ENCODE peak calls at places on chromosomes 6 and 20, in nine cellular contexts. One of them, this sample, is unnamed.

GRCh38 chr6:45728674-45729073 is 287.0 kb downstream of the CLIC5 start:
- DNase-seq in endothelial cell of umbilical vein: no peak
- DNase-seq in H1: no peak
- DNase-seq in HCT116: no peak
- DNase-seq in GM23338: no peak
- DNase-seq in prostate gland: peak
- DNase-seq in transverse colon: no peak
- DNase-seq in spleen: no peak
- DNase-seq in SK-N-SH: no peak
- DNase-seq in this sample: no peak

GRCh38 chr6:33718713-33719112 is 7.2 kb upstream of the UQCC2 start:
- DNase-seq in prostate gland: no peak
- DNase-seq in endothelial cell of umbilical vein: no peak
- DNase-seq in H1: no peak
- DNase-seq in SK-N-SH: no peak
- DNase-seq in GM23338: no peak
- DNase-seq in spleen: peak
- DNase-seq in transverse colon: no peak
- DNase-seq in HCT116: no peak
- DNase-seq in this sample: no peak

GRCh38 chr20:35515949-35516645 is 13.4 kb downstream of the C20orf173 start:
- DNase-seq in prostate gland: no peak
- DNase-seq in HCT116: peak
- DNase-seq in spleen: no peak
- DNase-seq in H1: no peak
- DNase-seq in GM23338: no peak
- DNase-seq in transverse colon: no peak
- DNase-seq in endothelial cell of umbilical vein: no peak
- DNase-seq in SK-N-SH: no peak
- DNase-seq in this sample: no peak

GRCh38 chr20:62899633-62900051 is 26.7 kb downstream of the DIDO1 start:
- DNase-seq in HCT116: no peak
- DNase-seq in H1: no peak
- DNase-seq in transverse colon: peak
- DNase-seq in prostate gland: no peak
- DNase-seq in GM23338: peak
- DNase-seq in spleen: no peak
- DNase-seq in SK-N-SH: no peak
- DNase-seq in endothelial cell of umbilical vein: no peak
- DNase-seq in this sample: no peak

GRCh38 chr6:43290905-43291355 is 7.1 kb upstream of the SLC22A7 start:
- DNase-seq in HCT116: no peak
- DNase-seq in transverse colon: no peak
- DNase-seq in spleen: peak
- DNase-seq in SK-N-SH: no peak
- DNase-seq in prostate gland: no peak
- DNase-seq in GM23338: no peak
- DNase-seq in H1: no peak
- DNase-seq in endothelial cell of umbilical vein: no peak
- DNase-seq in this sample: no peak

GRCh38 chr6:34536251-34536958 is 19.7 kb downstream of the SPDEF start:
- DNase-seq in GM23338: no peak
- DNase-seq in spleen: no peak
- DNase-seq in endothelial cell of umbilical vein: no peak
- DNase-seq in transverse colon: peak
- DNase-seq in prostate gland: peak
- DNase-seq in H1: no peak
- DNase-seq in HCT116: no peak
- DNase-seq in SK-N-SH: no peak
- DNase-seq in this sample: no peak

GRCh38 chr6:23181301-23182110 is 612.1 kb downstream of the HDGFL1 start:
- DNase-seq in endothelial cell of umbilical vein: no peak
- DNase-seq in HCT116: no peak
- DNase-seq in H1: no peak
- DNase-seq in SK-N-SH: no peak
- DNase-seq in spleen: no peak
- DNase-seq in transverse colon: no peak
- DNase-seq in GM23338: no peak
- DNase-seq in prostate gland: no peak
- DNase-seq in this sample: no peak

GRCh38 chr6:6856538-6857523 is 250.9 kb upstream of the RREB1 start:
- DNase-seq in GM23338: peak
- DNase-seq in SK-N-SH: peak
- DNase-seq in prostate gland: no peak
- DNase-seq in H1: no peak
- DNase-seq in transverse colon: peak
- DNase-seq in endothelial cell of umbilical vein: no peak
- DNase-seq in HCT116: no peak
- DNase-seq in spleen: peak
- DNase-seq in this sample: peak

GRCh38 chr6:118683881-118684872 is 32.8 kb upstream of the CEP85L start:
- DNase-seq in prostate gland: no peak
- DNase-seq in spleen: no peak
- DNase-seq in GM23338: no peak
- DNase-seq in HCT116: no peak
- DNase-seq in SK-N-SH: no peak
- DNase-seq in H1: no peak
- DNase-seq in endothelial cell of umbilical vein: peak
- DNase-seq in transverse colon: no peak
- DNase-seq in this sample: no peak

GRCh38 chr20:19757973-19758887 is at the start of gene RIN2:
- DNase-seq in spleen: peak
- DNase-seq in endothelial cell of umbilical vein: peak
- DNase-seq in transverse colon: peak
- DNase-seq in SK-N-SH: peak
- DNase-seq in prostate gland: peak
- DNase-seq in H1: peak
- DNase-seq in GM23338: peak
- DNase-seq in HCT116: peak
- DNase-seq in this sample: peak

GRCh38 chr6:44269921-44270525 is at the start of gene TMEM151B:
- DNase-seq in transverse colon: no peak
- DNase-seq in GM23338: peak
- DNase-seq in endothelial cell of umbilical vein: no peak
- DNase-seq in prostate gland: no peak
- DNase-seq in spleen: no peak
- DNase-seq in H1: no peak
- DNase-seq in SK-N-SH: peak
- DNase-seq in HCT116: no peak
- DNase-seq in this sample: no peak

GRCh38 chr6:90044833-90045337 is 150.6 kb downstream of the GJA10 start:
- DNase-seq in GM23338: no peak
- DNase-seq in transverse colon: no peak
- DNase-seq in SK-N-SH: no peak
- DNase-seq in endothelial cell of umbilical vein: peak
- DNase-seq in prostate gland: no peak
- DNase-seq in H1: no peak
- DNase-seq in spleen: no peak
- DNase-seq in HCT116: no peak
- DNase-seq in this sample: no peak

GRCh38 chr20:45987108-45987780 is 15.2 kb upstream of the ZNF335 start:
- DNase-seq in endothelial cell of umbilical vein: peak
- DNase-seq in transverse colon: peak
- DNase-seq in H1: no peak
- DNase-seq in SK-N-SH: peak
- DNase-seq in prostate gland: peak
- DNase-seq in spleen: peak
- DNase-seq in GM23338: peak
- DNase-seq in HCT116: peak
- DNase-seq in this sample: peak

GRCh38 chr20:53036992-53037391 is 64.8 kb downstream of the TSHZ2 start:
- DNase-seq in endothelial cell of umbilical vein: no peak
- DNase-seq in transverse colon: no peak
- DNase-seq in prostate gland: no peak
- DNase-seq in spleen: no peak
- DNase-seq in H1: no peak
- DNase-seq in SK-N-SH: no peak
- DNase-seq in GM23338: no peak
- DNase-seq in HCT116: no peak
- DNase-seq in this sample: no peak

DNA sequence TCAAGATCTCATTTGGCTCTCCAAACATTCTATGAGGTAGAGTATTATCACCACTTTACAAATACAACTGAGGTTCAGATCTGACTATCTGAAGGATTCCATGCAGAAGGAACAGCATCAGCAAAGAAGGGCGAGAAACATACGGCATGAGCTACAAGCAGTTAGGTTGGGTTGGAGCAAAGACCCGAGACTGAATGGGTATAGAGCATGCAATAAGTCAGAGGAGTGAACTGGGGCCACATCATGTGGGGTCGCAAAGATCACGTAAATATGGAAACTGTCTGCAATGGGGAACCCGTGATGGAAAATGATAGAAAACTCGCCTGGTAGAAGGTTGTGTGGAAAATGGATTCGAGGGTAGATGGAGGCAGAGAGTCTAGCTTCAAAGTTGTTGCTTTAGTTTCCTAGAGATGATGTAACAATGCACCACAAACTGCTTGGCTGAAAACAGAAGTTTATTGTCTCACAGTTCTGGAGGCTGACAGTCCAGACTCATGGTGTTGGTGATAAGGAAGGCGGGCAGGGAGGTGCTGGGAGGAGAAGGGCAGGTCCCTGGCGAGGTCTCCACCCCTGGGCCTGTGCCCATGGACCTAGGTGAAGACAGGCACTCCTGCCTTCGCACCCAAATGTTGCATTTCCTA is 44.3 kb upstream of the BCLAF1 start:
- DNase-seq in spleen: no peak
- DNase-seq in HCT116: no peak
- DNase-seq in H1: no peak
- DNase-seq in GM23338: no peak
- DNase-seq in prostate gland: no peak
- DNase-seq in transverse colon: no peak
- DNase-seq in SK-N-SH: no peak
- DNase-seq in endothelial cell of umbilical vein: no peak
- DNase-seq in this sample: no peak
- TF ChIP-seq POLR2AphosphoS5 in spleen: no peak
- TF ChIP-seq POLR2AphosphoS5 in HCT116: no peak
- TF ChIP-seq POLR2AphosphoS5 in H1: no peak
- TF ChIP-seq POLR2AphosphoS5 in GM23338: no peak
- TF ChIP-seq POLR2AphosphoS5 in prostate gland: no peak
- TF ChIP-seq POLR2AphosphoS5 in transverse colon: no peak
- TF ChIP-seq POLR2AphosphoS5 in SK-N-SH: no peak
- TF ChIP-seq POLR2AphosphoS5 in endothelial cell of umbilical vein: no peak
- TF ChIP-seq POLR2AphosphoS5 in this sample: no peak

GRCh38 chr6:108127826-108128225 is 38.0 kb upstream of the NR2E1 start:
- DNase-seq in GM23338: no peak
- DNase-seq in endothelial cell of umbilical vein: no peak
- DNase-seq in transverse colon: no peak
- DNase-seq in spleen: no peak
- DNase-seq in H1: no peak
- DNase-seq in HCT116: no peak
- DNase-seq in SK-N-SH: no peak
- DNase-seq in prostate gland: peak
- DNase-seq in this sample: no peak
- TF ChIP-seq POLR2AphosphoS5 in GM23338: no peak
- TF ChIP-seq POLR2AphosphoS5 in endothelial cell of umbilical vein: no peak
- TF ChIP-seq POLR2AphosphoS5 in transverse colon: no peak
- TF ChIP-seq POLR2AphosphoS5 in spleen: no peak
- TF ChIP-seq POLR2AphosphoS5 in H1: no peak
- TF ChIP-seq POLR2AphosphoS5 in HCT116: no peak
- TF ChIP-seq POLR2AphosphoS5 in SK-N-SH: no peak
- TF ChIP-seq POLR2AphosphoS5 in prostate gland: peak
- TF ChIP-seq POLR2AphosphoS5 in this sample: no peak

GRCh38 chr20:20894753-20895152 is 182.3 kb upstream of the RALGAPA2 start:
- DNase-seq in transverse colon: no peak
- DNase-seq in spleen: no peak
- DNase-seq in SK-N-SH: no peak
- DNase-seq in prostate gland: no peak
- DNase-seq in GM23338: peak
- DNase-seq in H1: no peak
- DNase-seq in HCT116: no peak
- DNase-seq in endothelial cell of umbilical vein: no peak
- DNase-seq in this sample: no peak
- TF ChIP-seq POLR2AphosphoS5 in transverse colon: no peak
- TF ChIP-seq POLR2AphosphoS5 in spleen: no peak
- TF ChIP-seq POLR2AphosphoS5 in SK-N-SH: no peak
- TF ChIP-seq POLR2AphosphoS5 in prostate gland: no peak
- TF ChIP-seq POLR2AphosphoS5 in GM23338: no peak
- TF ChIP-seq POLR2AphosphoS5 in H1: no peak
- TF ChIP-seq POLR2AphosphoS5 in HCT116: no peak
- TF ChIP-seq POLR2AphosphoS5 in endothelial cell of umbilical vein: no peak
- TF ChIP-seq POLR2AphosphoS5 in this sample: no peak

GRCh38 chr20:63957690-63958441 is 1.6 kb upstream of the UCKL1 start:
- DNase-seq in SK-N-SH: no peak
- DNase-seq in endothelial cell of umbilical vein: no peak
- DNase-seq in HCT116: peak
- DNase-seq in H1: peak
- DNase-seq in transverse colon: peak
- DNase-seq in prostate gland: no peak
- DNase-seq in spleen: peak
- DNase-seq in GM23338: peak
- DNase-seq in this sample: no peak

GRCh38 chr20:63955846-63956663 is at the start of gene UCKL1:
- DNase-seq in prostate gland: peak
- DNase-seq in H1: no peak
- DNase-seq in HCT116: peak
- DNase-seq in spleen: peak
- DNase-seq in endothelial cell of umbilical vein: peak
- DNase-seq in SK-N-SH: peak
- DNase-seq in transverse colon: peak
- DNase-seq in GM23338: peak
- DNase-seq in this sample: peak

GRCh38 chr20:63956664-63957003 is 418 bp upstream of the UCKL1 start:
- DNase-seq in HCT116: no peak
- DNase-seq in H1: no peak
- DNase-seq in GM23338: no peak
- DNase-seq in transverse colon: no peak
- DNase-seq in endothelial cell of umbilical vein: no peak
- DNase-seq in SK-N-SH: no peak
- DNase-seq in prostate gland: no peak
- DNase-seq in spleen: no peak
- DNase-seq in this sample: no peak

GRCh38 chr20:63958471-63958870 is 2.3 kb upstream of the UCKL1 start:
- DNase-seq in HCT116: no peak
- DNase-seq in H1: no peak
- DNase-seq in transverse colon: no peak
- DNase-seq in spleen: no peak
- DNase-seq in endothelial cell of umbilical vein: no peak
- DNase-seq in GM23338: no peak
- DNase-seq in prostate gland: no peak
- DNase-seq in SK-N-SH: no peak
- DNase-seq in this sample: no peak

DNA sequence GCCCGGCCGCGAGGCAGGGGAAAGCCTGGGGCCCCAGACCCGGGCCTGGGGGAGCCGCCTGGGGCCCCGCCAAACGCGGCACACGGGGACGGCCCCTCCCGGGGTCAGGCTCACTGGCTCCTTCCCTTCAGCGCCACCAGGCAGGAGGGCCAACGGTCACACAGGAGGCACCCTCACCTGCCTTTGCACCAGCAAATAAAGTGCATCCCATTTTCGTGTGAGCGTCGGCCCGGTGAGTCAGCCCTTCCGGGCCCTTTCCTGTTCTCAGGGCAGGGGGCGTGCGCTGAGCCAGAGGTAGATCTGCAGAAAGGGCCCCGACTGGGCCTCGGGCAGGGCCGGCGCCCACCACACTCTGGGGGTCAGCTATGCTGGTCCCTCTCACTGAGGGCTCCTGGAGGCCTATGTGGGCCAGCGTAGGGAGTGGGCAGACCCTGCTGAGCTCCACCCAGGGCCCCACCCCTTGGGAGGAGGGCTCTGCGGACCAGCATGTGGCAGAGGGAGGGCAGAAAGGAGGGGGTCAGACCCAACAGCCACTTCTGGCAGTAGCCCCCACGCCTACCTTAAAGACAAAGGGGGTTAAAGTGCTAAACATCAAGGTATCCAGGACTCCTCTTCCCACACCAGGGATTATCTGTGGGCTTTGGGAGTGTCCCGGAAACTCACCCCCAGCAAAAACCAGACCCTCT is 931 bp upstream of the UCKL1 start:
- DNase-seq in HCT116: peak
- DNase-seq in endothelial cell of umbilical vein: peak
- DNase-seq in prostate gland: peak
- DNase-seq in H1: peak
- DNase-seq in GM23338: peak
- DNase-seq in spleen: peak
- DNase-seq in transverse colon: peak
- DNase-seq in SK-N-SH: peak
- DNase-seq in this sample: peak
- TF ChIP-seq POLR2AphosphoS5 in HCT116: peak
- TF ChIP-seq POLR2AphosphoS5 in endothelial cell of umbilical vein: peak
- TF ChIP-seq POLR2AphosphoS5 in prostate gland: peak
- TF ChIP-seq POLR2AphosphoS5 in H1: peak
- TF ChIP-seq POLR2AphosphoS5 in GM23338: peak
- TF ChIP-seq POLR2AphosphoS5 in spleen: peak
- TF ChIP-seq POLR2AphosphoS5 in transverse colon: peak
- TF ChIP-seq POLR2AphosphoS5 in SK-N-SH: peak
- TF ChIP-seq POLR2AphosphoS5 in this sample: peak

This sample was measured in sigmoid colon.